ENCODE peak calls at places on chromosome 13, in five cellular contexts. One of them, this sample, is unnamed.

GRCh38 chr13:62324842-62325241 is 909.2 kb upstream of the PCDH20 start:
- DNase-seq in dorsolateral prefrontal cortex: no peak
- DNase-seq in SK-N-SH: no peak
- DNase-seq in uterus: no peak
- DNase-seq in left ventricle myocardium inferior: no peak
- DNase-seq in this sample: no peak

GRCh38 chr13:106299616-106300015 is 235.8 kb downstream of the EFNB2 start:
- DNase-seq in dorsolateral prefrontal cortex: no peak
- DNase-seq in SK-N-SH: no peak
- DNase-seq in uterus: no peak
- DNase-seq in left ventricle myocardium inferior: no peak
- DNase-seq in this sample: no peak

GRCh38 chr13:113034451-113035208 is 65.6 kb downstream of the MCF2L start:
- DNase-seq in dorsolateral prefrontal cortex: no peak
- DNase-seq in SK-N-SH: peak
- DNase-seq in uterus: peak
- DNase-seq in left ventricle myocardium inferior: no peak
- DNase-seq in this sample: peak

GRCh38 chr13:23558675-23559536 is 11.3 kb upstream of the TNFRSF19 start:
- DNase-seq in dorsolateral prefrontal cortex: no peak
- DNase-seq in SK-N-SH: peak
- DNase-seq in uterus: peak
- DNase-seq in left ventricle myocardium inferior: peak
- DNase-seq in this sample: no peak

GRCh38 chr13:74151859-74152258 is 17.7 kb upstream of the KLF12 start:
- DNase-seq in dorsolateral prefrontal cortex: no peak
- DNase-seq in SK-N-SH: no peak
- DNase-seq in uterus: no peak
- DNase-seq in left ventricle myocardium inferior: no peak
- DNase-seq in this sample: no peak

GRCh38 chr13:35630551-35631275 is 154.2 kb upstream of the MAB21L1 start:
- DNase-seq in dorsolateral prefrontal cortex: no peak
- DNase-seq in SK-N-SH: peak
- DNase-seq in uterus: no peak
- DNase-seq in left ventricle myocardium inferior: no peak
- DNase-seq in this sample: no peak

GRCh38 chr13:51801631-51802099 is 2.3 kb downstream of the DHRS12 start:
- DNase-seq in dorsolateral prefrontal cortex: peak
- DNase-seq in SK-N-SH: peak
- DNase-seq in uterus: no peak
- DNase-seq in left ventricle myocardium inferior: peak
- DNase-seq in this sample: no peak

GRCh38 chr13:110277357-110277950 is 29.5 kb downstream of the COL4A1 start:
- DNase-seq in dorsolateral prefrontal cortex: no peak
- DNase-seq in SK-N-SH: no peak
- DNase-seq in uterus: no peak
- DNase-seq in left ventricle myocardium inferior: no peak
- DNase-seq in this sample: no peak

GRCh38 chr13:39786091-39786490 is 130.6 kb downstream of the COG6 start:
- DNase-seq in dorsolateral prefrontal cortex: no peak
- DNase-seq in SK-N-SH: no peak
- DNase-seq in uterus: no peak
- DNase-seq in left ventricle myocardium inferior: no peak
- DNase-seq in this sample: no peak

GRCh38 chr13:24052547-24052981 is 108.0 kb upstream of the SPATA13 start:
- DNase-seq in dorsolateral prefrontal cortex: no peak
- DNase-seq in SK-N-SH: peak
- DNase-seq in uterus: peak
- DNase-seq in left ventricle myocardium inferior: no peak
- DNase-seq in this sample: no peak

GRCh38 chr13:30851697-30852096 is 54.4 kb upstream of the MEDAG start:
- DNase-seq in dorsolateral prefrontal cortex: no peak
- DNase-seq in SK-N-SH: no peak
- DNase-seq in uterus: no peak
- DNase-seq in left ventricle myocardium inferior: no peak
- DNase-seq in this sample: no peak

GRCh38 chr13:108345016-108345415 is 75.5 kb downstream of the TNFSF13B start:
- DNase-seq in dorsolateral prefrontal cortex: no peak
- DNase-seq in SK-N-SH: no peak
- DNase-seq in uterus: no peak
- DNase-seq in left ventricle myocardium inferior: no peak
- DNase-seq in this sample: no peak
- TF ChIP-seq CTCF in dorsolateral prefrontal cortex: no peak
- TF ChIP-seq CTCF in SK-N-SH: no peak
- TF ChIP-seq CTCF in uterus: no peak
- TF ChIP-seq CTCF in left ventricle myocardium inferior: no peak
- TF ChIP-seq CTCF in this sample: no peak

DNA sequence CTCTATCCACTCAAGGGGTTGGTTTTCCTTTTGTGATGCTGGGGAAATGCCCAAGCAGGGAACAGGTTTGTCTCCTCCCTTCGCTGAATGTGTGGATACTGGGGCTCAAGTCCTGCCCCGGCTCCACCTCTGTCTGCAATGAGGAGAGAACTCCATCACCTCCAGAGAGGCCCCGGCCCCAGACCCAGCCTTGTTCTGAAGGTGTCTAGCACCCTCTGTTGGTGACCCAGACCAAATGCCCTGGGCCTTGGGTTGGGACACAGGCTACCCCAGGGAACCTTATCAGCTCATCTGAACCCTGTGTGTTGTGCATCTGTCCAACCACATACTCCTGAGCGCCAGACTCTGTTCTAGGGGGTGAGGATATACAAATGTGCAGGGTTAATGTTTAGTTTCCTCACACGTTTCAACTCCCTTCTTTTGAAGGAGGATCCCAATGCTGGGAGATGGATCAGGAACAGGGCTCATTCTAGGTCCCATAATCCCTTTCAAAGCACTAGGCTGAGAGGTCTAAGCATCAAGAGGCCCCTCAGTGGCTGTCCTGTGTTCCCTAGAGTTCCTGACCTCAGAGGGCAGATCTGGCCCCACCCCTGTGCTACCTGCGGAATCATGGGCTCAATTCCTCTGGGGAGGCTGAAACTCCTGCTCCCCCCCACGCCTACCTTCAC is 112.5 kb upstream of the SLC7A1 start:
- DNase-seq in dorsolateral prefrontal cortex: no peak
- DNase-seq in SK-N-SH: peak
- DNase-seq in uterus: no peak
- DNase-seq in left ventricle myocardium inferior: no peak
- DNase-seq in this sample: no peak
- TF ChIP-seq CTCF in dorsolateral prefrontal cortex: peak
- TF ChIP-seq CTCF in SK-N-SH: peak
- TF ChIP-seq CTCF in uterus: no peak
- TF ChIP-seq CTCF in left ventricle myocardium inferior: peak
- TF ChIP-seq CTCF in this sample: no peak

DNA sequence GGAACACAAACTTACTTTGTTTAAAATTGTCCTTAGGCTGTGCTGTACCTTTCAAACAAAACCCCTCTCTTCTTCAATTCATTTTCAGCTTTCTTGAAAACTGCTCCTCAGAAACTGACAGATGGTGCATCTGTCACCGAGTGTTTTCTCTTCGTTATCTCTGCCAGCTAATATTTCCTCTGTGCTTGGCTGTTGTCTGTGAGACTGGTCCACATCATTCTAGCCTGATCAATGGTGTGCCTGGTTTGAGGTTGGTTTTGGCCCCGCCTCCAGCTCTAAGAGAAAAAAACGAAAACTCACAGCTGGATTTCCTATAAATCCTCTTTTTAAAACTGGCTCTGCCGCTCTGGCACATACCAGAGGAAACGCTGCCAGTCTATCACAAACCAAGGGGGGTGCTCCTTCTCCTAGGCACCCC is 79.7 kb downstream of the STARD13 start:
- DNase-seq in dorsolateral prefrontal cortex: no peak
- DNase-seq in SK-N-SH: peak
- DNase-seq in uterus: no peak
- DNase-seq in left ventricle myocardium inferior: no peak
- DNase-seq in this sample: no peak
- TF ChIP-seq CTCF in dorsolateral prefrontal cortex: no peak
- TF ChIP-seq CTCF in SK-N-SH: no peak
- TF ChIP-seq CTCF in uterus: no peak
- TF ChIP-seq CTCF in left ventricle myocardium inferior: no peak
- TF ChIP-seq CTCF in this sample: no peak

GRCh38 chr13:41459754-41460111 is 2.4 kb downstream of the RGCC start:
- DNase-seq in dorsolateral prefrontal cortex: no peak
- DNase-seq in SK-N-SH: no peak
- DNase-seq in uterus: no peak
- DNase-seq in left ventricle myocardium inferior: no peak
- DNase-seq in this sample: no peak
- TF ChIP-seq CTCF in dorsolateral prefrontal cortex: no peak
- TF ChIP-seq CTCF in SK-N-SH: no peak
- TF ChIP-seq CTCF in uterus: no peak
- TF ChIP-seq CTCF in left ventricle myocardium inferior: no peak
- TF ChIP-seq CTCF in this sample: no peak

DNA sequence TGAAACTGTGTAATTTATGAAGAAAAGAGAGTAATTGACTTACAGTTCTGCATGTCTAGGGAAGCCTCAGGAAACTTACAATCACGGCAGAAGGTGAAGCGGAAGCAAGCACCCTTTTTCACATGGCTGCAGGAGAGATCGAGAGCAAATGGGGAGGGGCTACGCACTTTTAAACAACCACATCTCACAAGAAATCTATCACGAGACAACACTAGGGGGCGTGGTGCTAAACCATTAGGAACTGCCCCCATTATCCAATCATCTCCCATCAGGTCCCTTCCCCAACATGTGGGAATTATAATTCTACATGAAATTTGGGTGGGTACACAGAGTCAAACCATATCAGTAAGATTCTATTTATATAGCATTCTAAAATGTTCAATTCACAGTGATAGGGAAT is 114.8 kb upstream of the TRPC4 start:
- DNase-seq in dorsolateral prefrontal cortex: no peak
- DNase-seq in SK-N-SH: no peak
- DNase-seq in uterus: no peak
- DNase-seq in left ventricle myocardium inferior: no peak
- DNase-seq in this sample: no peak
- TF ChIP-seq CTCF in dorsolateral prefrontal cortex: no peak
- TF ChIP-seq CTCF in SK-N-SH: peak
- TF ChIP-seq CTCF in uterus: no peak
- TF ChIP-seq CTCF in left ventricle myocardium inferior: no peak
- TF ChIP-seq CTCF in this sample: no peak

GRCh38 chr13:97397267-97397666 is 36.7 kb upstream of the RAP2A start:
- DNase-seq in dorsolateral prefrontal cortex: no peak
- DNase-seq in SK-N-SH: no peak
- DNase-seq in uterus: no peak
- DNase-seq in left ventricle myocardium inferior: no peak
- DNase-seq in this sample: no peak
- TF ChIP-seq CTCF in dorsolateral prefrontal cortex: no peak
- TF ChIP-seq CTCF in SK-N-SH: no peak
- TF ChIP-seq CTCF in uterus: no peak
- TF ChIP-seq CTCF in left ventricle myocardium inferior: no peak
- TF ChIP-seq CTCF in this sample: no peak

GRCh38 chr13:114043421-114044053 is 69.7 kb upstream of the C13orf46 start:
- DNase-seq in dorsolateral prefrontal cortex: no peak
- DNase-seq in SK-N-SH: peak
- DNase-seq in uterus: peak
- DNase-seq in left ventricle myocardium inferior: peak
- DNase-seq in this sample: no peak
- TF ChIP-seq CTCF in dorsolateral prefrontal cortex: no peak
- TF ChIP-seq CTCF in SK-N-SH: no peak
- TF ChIP-seq CTCF in uterus: no peak
- TF ChIP-seq CTCF in left ventricle myocardium inferior: peak
- TF ChIP-seq CTCF in this sample: no peak

GRCh38 chr13:28117689-28118377 is 17.5 kb upstream of the FLT3 start:
- DNase-seq in dorsolateral prefrontal cortex: no peak
- DNase-seq in SK-N-SH: no peak
- DNase-seq in uterus: no peak
- DNase-seq in left ventricle myocardium inferior: peak
- DNase-seq in this sample: no peak
- TF ChIP-seq CTCF in dorsolateral prefrontal cortex: no peak
- TF ChIP-seq CTCF in SK-N-SH: no peak
- TF ChIP-seq CTCF in uterus: no peak
- TF ChIP-seq CTCF in left ventricle myocardium inferior: no peak
- TF ChIP-seq CTCF in this sample: no peak